ENCODE peak calls at places on chromosomes 4 and X, in four cellular contexts. One of them, this sample, is unnamed.

GRCh38 chrX:146173742-146174141 is 356.1 kb downstream of the SLITRK2 start:
- DNase-seq in heart right ventricle: no peak
- DNase-seq in keratinocyte: no peak
- DNase-seq in OCI-LY7: no peak
- DNase-seq in this sample: no peak

GRCh38 chr4:1499465-1499864 is 93.2 kb upstream of the NKX1-1 start:
- DNase-seq in keratinocyte: no peak
- DNase-seq in heart right ventricle: no peak
- DNase-seq in OCI-LY7: no peak
- DNase-seq in this sample: no peak

GRCh38 chr4:38204317-38205060 is 244.3 kb downstream of the PTTG2 start:
- DNase-seq in keratinocyte: no peak
- DNase-seq in OCI-LY7: no peak
- DNase-seq in heart right ventricle: no peak
- DNase-seq in this sample: no peak

GRCh38 chr4:154491341-154491679 is 289 bp downstream of the DCHS2 start:
- DNase-seq in OCI-LY7: no peak
- DNase-seq in heart right ventricle: no peak
- DNase-seq in keratinocyte: no peak
- DNase-seq in this sample: no peak

GRCh38 chr4:128768373-128768996 is 41.0 kb upstream of the JADE1 start:
- DNase-seq in keratinocyte: no peak
- DNase-seq in heart right ventricle: no peak
- DNase-seq in OCI-LY7: no peak
- DNase-seq in this sample: no peak

GRCh38 chr4:31366041-31366440 is 645.9 kb downstream of the PCDH7 start:
- DNase-seq in keratinocyte: no peak
- DNase-seq in heart right ventricle: no peak
- DNase-seq in OCI-LY7: no peak
- DNase-seq in this sample: no peak

GRCh38 chr4:174038481-174038880 is 245.0 kb downstream of the FBXO8 start:
- DNase-seq in OCI-LY7: no peak
- DNase-seq in heart right ventricle: no peak
- DNase-seq in keratinocyte: no peak
- DNase-seq in this sample: no peak

GRCh38 chr4:32161382-32161781 is 1441.2 kb downstream of the PCDH7 start:
- DNase-seq in keratinocyte: no peak
- DNase-seq in heart right ventricle: no peak
- DNase-seq in OCI-LY7: no peak
- DNase-seq in this sample: no peak

GRCh38 chrX:137916090-137916746 is 350.3 kb downstream of the ZIC3 start:
- DNase-seq in OCI-LY7: no peak
- DNase-seq in heart right ventricle: no peak
- DNase-seq in keratinocyte: no peak
- DNase-seq in this sample: no peak

GRCh38 chr4:55675196-55675793 is 39.2 kb upstream of the NMU start:
- DNase-seq in keratinocyte: no peak
- DNase-seq in OCI-LY7: no peak
- DNase-seq in heart right ventricle: no peak
- DNase-seq in this sample: no peak

GRCh38 chr4:120052840-120053239 is 13.8 kb downstream of the MAD2L1 start:
- DNase-seq in heart right ventricle: peak; percentile 7
- DNase-seq in OCI-LY7: no peak
- DNase-seq in keratinocyte: no peak
- DNase-seq in this sample: peak; percentile 26

GRCh38 chr4:41057456-41057855 is 156.9 kb downstream of the APBB2 start:
- DNase-seq in keratinocyte: no peak
- DNase-seq in heart right ventricle: no peak
- DNase-seq in OCI-LY7: no peak
- DNase-seq in this sample: no peak

GRCh38 chrX:119758682-119759332 is 419 bp downstream of the SOWAHD start:
- DNase-seq in OCI-LY7: no peak
- DNase-seq in heart right ventricle: no peak
- DNase-seq in keratinocyte: no peak
- DNase-seq in this sample: peak; percentile 77

GRCh38 chr4:132818091-132818490 is 331.0 kb upstream of the PCDH10 start:
- DNase-seq in keratinocyte: no peak
- DNase-seq in OCI-LY7: no peak
- DNase-seq in heart right ventricle: no peak
- DNase-seq in this sample: no peak

GRCh38 chrX:43693602-43694406 is 37.7 kb downstream of the MAOA start:
- DNase-seq in heart right ventricle: no peak
- DNase-seq in OCI-LY7: no peak
- DNase-seq in keratinocyte: no peak
- DNase-seq in this sample: peak; percentile 38

GRCh38 chr4:84852081-84852480 is 114.4 kb downstream of the WDFY3 start:
- DNase-seq in OCI-LY7: no peak
- DNase-seq in heart right ventricle: no peak
- DNase-seq in keratinocyte: no peak
- DNase-seq in this sample: no peak

GRCh38 chrX:3712080-3712869 is 1.2 kb downstream of the PRKX start:
- DNase-seq in OCI-LY7: peak; percentile 19
- DNase-seq in keratinocyte: no peak
- DNase-seq in heart right ventricle: peak; percentile 30
- DNase-seq in this sample: peak; percentile 32

GRCh38 chr4:89434364-89434988 is 126.9 kb upstream of the GPRIN3 start:
- DNase-seq in heart right ventricle: no peak
- DNase-seq in keratinocyte: peak; percentile 2
- DNase-seq in OCI-LY7: peak; percentile 64
- DNase-seq in this sample: no peak

GRCh38 chrX:43813898-43814297 is 68.4 kb downstream of the MAOB start:
- DNase-seq in heart right ventricle: no peak
- DNase-seq in keratinocyte: no peak
- DNase-seq in OCI-LY7: no peak
- DNase-seq in this sample: no peak

GRCh38 chrX:149982310-149982709 is 44.0 kb upstream of the EOLA2 start:
- DNase-seq in keratinocyte: no peak
- DNase-seq in OCI-LY7: no peak
- DNase-seq in heart right ventricle: no peak
- DNase-seq in this sample: no peak

GRCh38 chr4:26503844-26504243 is 13.6 kb upstream of the CCKAR start:
- DNase-seq in OCI-LY7: no peak
- DNase-seq in heart right ventricle: no peak
- DNase-seq in keratinocyte: no peak
- DNase-seq in this sample: no peak

GRCh38 chrX:40154853-40155616 is 57.3 kb upstream of the BCOR start:
- DNase-seq in keratinocyte: no peak
- DNase-seq in heart right ventricle: peak; percentile 81
- DNase-seq in OCI-LY7: peak; percentile 29
- DNase-seq in this sample: peak; percentile 54

GRCh38 chr4:187069398-187069797 is 345.7 kb upstream of the FAT1 start:
- DNase-seq in heart right ventricle: no peak
- DNase-seq in keratinocyte: no peak
- DNase-seq in OCI-LY7: no peak
- DNase-seq in this sample: no peak

GRCh38 chr4:25098964-25099843 is 61.0 kb downstream of the SEPSECS start:
- DNase-seq in heart right ventricle: peak; percentile 80
- DNase-seq in OCI-LY7: no peak
- DNase-seq in keratinocyte: no peak
- DNase-seq in this sample: peak; percentile 89

GRCh38 chrX:94524867-94525266 is 850.9 kb downstream of the FAM133A start:
- DNase-seq in keratinocyte: no peak
- DNase-seq in OCI-LY7: no peak
- DNase-seq in heart right ventricle: no peak
- DNase-seq in this sample: no peak

GRCh38 chrX:57282568-57282967 is 3.9 kb upstream of the FAAH2 start:
- DNase-seq in OCI-LY7: peak; percentile 12
- DNase-seq in heart right ventricle: no peak
- DNase-seq in keratinocyte: no peak
- DNase-seq in this sample: no peak

GRCh38 chrX:46573896-46574336 is 351 bp downstream of the CHST7 start:
- DNase-seq in heart right ventricle: peak; percentile 32
- DNase-seq in keratinocyte: no peak
- DNase-seq in OCI-LY7: peak; percentile 86
- DNase-seq in this sample: peak; percentile 58

GRCh38 chr4:147741190-147741788 is 9.4 kb downstream of the ARHGAP10 start:
- DNase-seq in keratinocyte: no peak
- DNase-seq in heart right ventricle: no peak
- DNase-seq in OCI-LY7: no peak
- DNase-seq in this sample: no peak

DNA sequence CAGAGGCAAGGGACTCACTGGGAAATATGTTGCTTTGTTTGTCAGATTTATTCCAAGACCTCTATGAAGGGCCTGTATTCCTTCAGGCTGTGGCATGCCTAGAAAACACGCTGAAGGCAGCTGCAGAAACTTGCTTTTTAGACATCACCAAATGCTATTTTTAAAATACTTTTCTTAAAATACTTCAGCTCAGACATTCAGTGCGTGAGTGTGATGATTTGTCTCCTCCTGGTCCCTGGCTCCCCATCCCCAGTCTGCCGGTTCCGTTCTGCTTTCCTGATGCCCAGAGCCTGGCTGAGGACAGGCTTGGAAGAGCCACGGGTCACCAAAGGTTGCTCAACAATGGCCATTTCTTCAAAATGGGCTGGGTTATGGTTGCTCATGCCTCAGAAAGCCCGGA is 55.0 kb downstream of the PSAPL1 start:
- DNase-seq in OCI-LY7: no peak
- DNase-seq in keratinocyte: no peak
- DNase-seq in heart right ventricle: no peak
- DNase-seq in this sample: no peak
- H3K4me3 ChIP-seq in OCI-LY7: no peak overlapping the region
- H3K4me3 ChIP-seq in keratinocyte: no peak overlapping the region
- H3K4me3 ChIP-seq in heart right ventricle: no peak overlapping the region
- H3K4me3 ChIP-seq in this sample: no peak overlapping the region

GRCh38 chr4:95694411-95694810 is 145.5 kb upstream of the PDHA2 start:
- DNase-seq in OCI-LY7: no peak
- DNase-seq in heart right ventricle: no peak
- DNase-seq in keratinocyte: no peak
- DNase-seq in this sample: no peak

GRCh38 chr4:95693594-95693993 is 144.8 kb upstream of the UNC5C start:
- DNase-seq in keratinocyte: no peak
- DNase-seq in OCI-LY7: peak; percentile 4
- DNase-seq in heart right ventricle: no peak
- DNase-seq in this sample: no peak
- H3K9me3 ChIP-seq in keratinocyte: no peaks in the 10 kb centered on the region
- H3K9me3 ChIP-seq in OCI-LY7: no peaks in the 10 kb centered on the region
- H3K9me3 ChIP-seq in heart right ventricle: no peaks in the 10 kb centered on the region
- H3K9me3 ChIP-seq in this sample: no peaks in the 10 kb centered on the region

DNA sequence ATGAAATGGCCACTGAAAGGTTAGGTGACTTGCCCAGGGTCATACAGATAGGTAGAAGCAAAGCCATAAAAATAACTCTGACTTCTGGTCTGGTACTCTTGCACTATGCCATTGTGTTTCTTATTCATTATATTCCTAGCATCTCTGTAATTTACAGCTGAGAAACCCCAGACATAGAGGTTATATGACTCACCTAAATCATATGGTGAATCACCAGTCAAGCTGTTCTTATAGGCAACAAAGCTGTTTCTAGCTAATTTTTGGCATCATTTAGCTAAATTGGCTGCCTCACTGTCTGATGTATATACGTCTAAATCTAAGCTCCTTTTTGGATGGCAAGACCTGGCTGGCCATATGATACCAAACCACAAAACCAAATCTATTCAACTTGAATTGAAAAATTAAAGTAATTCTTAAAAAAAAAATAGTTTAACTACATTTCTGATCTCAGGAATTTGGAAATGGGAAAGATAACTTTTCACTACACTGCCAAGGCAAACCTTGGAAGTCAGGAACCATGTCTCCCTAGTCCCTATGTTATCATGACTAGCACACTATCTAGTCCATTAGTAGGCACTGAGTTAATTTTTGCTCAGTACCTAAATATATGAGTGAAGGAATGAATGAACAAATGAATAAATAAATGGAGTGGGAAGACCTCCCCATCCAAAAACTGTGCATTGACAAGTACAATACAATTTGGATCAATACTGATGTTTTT is 41.3 kb upstream of the STAG2 start:
- DNase-seq in OCI-LY7: no peak
- DNase-seq in keratinocyte: peak; percentile 42
- DNase-seq in heart right ventricle: no peak
- DNase-seq in this sample: no peak
- H3K4me3 ChIP-seq in OCI-LY7: no peak overlapping the region
- H3K4me3 ChIP-seq in keratinocyte: no peak overlapping the region
- H3K4me3 ChIP-seq in heart right ventricle: no peak overlapping the region
- H3K4me3 ChIP-seq in this sample: no peak overlapping the region

GRCh38 chr4:181827246-181827645 is 416.0 kb upstream of the TENM3 start:
- DNase-seq in heart right ventricle: no peak
- DNase-seq in OCI-LY7: no peak
- DNase-seq in keratinocyte: no peak
- DNase-seq in this sample: no peak

GRCh38 chr4:181830404-181831035 is 412.7 kb upstream of the TENM3 start:
- DNase-seq in heart right ventricle: no peak
- DNase-seq in OCI-LY7: no peak
- DNase-seq in keratinocyte: no peak
- DNase-seq in this sample: no peak

GRCh38 chr4:181838253-181838652 is 404.9 kb upstream of the TENM3 start:
- DNase-seq in OCI-LY7: no peak
- DNase-seq in keratinocyte: no peak
- DNase-seq in heart right ventricle: no peak
- DNase-seq in this sample: no peak

GRCh38 chr4:181835348-181835747 is 407.9 kb upstream of the TENM3 start:
- DNase-seq in heart right ventricle: no peak
- DNase-seq in OCI-LY7: no peak
- DNase-seq in keratinocyte: peak; percentile 19
- DNase-seq in this sample: no peak

DNA sequence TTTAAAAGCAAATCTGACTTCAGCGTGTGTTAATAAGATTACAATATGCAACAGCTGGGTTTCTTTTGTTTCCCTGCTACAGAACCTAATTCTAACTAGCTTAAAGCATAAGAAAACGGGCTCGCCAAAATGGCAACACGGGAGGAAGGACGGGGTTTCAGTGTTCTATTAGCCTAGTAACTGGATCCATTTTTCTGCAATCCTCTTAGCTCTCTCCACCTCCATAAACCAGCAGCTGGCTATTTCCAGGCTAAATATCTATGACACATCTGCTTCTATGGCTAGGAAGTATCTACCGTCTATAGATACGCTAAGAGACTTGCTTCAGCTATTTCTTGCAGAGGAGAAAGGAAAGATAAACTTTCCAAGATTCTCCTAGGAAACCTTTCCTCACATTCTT is 410.9 kb upstream of the TENM3 start:
- DNase-seq in OCI-LY7: no peak
- DNase-seq in keratinocyte: no peak
- DNase-seq in heart right ventricle: no peak
- DNase-seq in this sample: no peak
- H3K9me3 ChIP-seq in OCI-LY7: no peaks in the 10 kb centered on the region
- H3K9me3 ChIP-seq in keratinocyte: no peaks in the 10 kb centered on the region
- H3K9me3 ChIP-seq in heart right ventricle: no peaks in the 10 kb centered on the region
- H3K9me3 ChIP-seq in this sample: no peaks in the 10 kb centered on the region